ENCODE peak calls at places on chromosomes 5 and 9, in nine cellular contexts. G is HFFc6; C is endothelial cell; V is C1 segment of cervical spinal cord; P is ureter; U is lung microvascular endothelial cell; Q is iPS-NIHi11; K is fibroblast of mammary gland; M is activated T-helper 1 cell treated with anti-CD3 and anti-CD28 coated beads, Interleukin-12 subunit alpha, Interleukin-12 subunit beta, Interleukin-2, Interleukin-4 antibody, amounts not matched to agents 30 ng/mL and 10 ng/mL and 1 ng/mL, durations not matched to agents 14 hours and 24 hours and 36 hours. A is an unnamed sample.

GRCh38 chr5:157057459-157058370 is 1.2 kb downstream of the HAVCR1 start:
- DNase-seq in G (no peak), M (no peak), Q (no peak), V (no peak), P (no peak), K (peak), U (no peak), C (no peak), A (no peak)

GRCh38 chr9:90442738-90443137 is 199.9 kb downstream of the DIRAS2 start:
- DNase-seq in P (no peak), G (no peak), M (no peak), C (no peak), Q (no peak), K (no peak), V (no peak), U (no peak), A (no peak)

GRCh38 chr9:91001146-91001611 is 199.6 kb downstream of the SYK start:
- DNase-seq in C (no peak), Q (peak), P (peak), U (peak), M (no peak), K (peak), G (peak), V (no peak), A (no peak)

GRCh38 chr9:115267788-115268187 is 149.8 kb upstream of the TNC start:
- DNase-seq in Q (peak), K (peak), G (no peak), V (no peak), C (no peak), P (no peak), M (no peak), U (no peak), A (no peak)

GRCh38 chr5:141199359-141200235 is at the start of gene PCDHB11:
- DNase-seq in C (peak), K (no peak), V (no peak), M (no peak), Q (peak), P (no peak), U (no peak), G (no peak), A (no peak)

GRCh38 chr5:110852541-110852940 is 113.7 kb downstream of the SLC25A46 start:
- DNase-seq in C (no peak), P (no peak), G (no peak), K (no peak), U (no peak), M (no peak), V (no peak), Q (no peak), A (no peak)

GRCh38 chr9:114033397-114034103 is 44.5 kb downstream of the AMBP start:
- DNase-seq in V (no peak), M (no peak), Q (peak), P (peak), G (no peak), K (peak), C (peak), U (peak), A (peak)

GRCh38 chr5:5244581-5244980 is 104.5 kb downstream of the ADAMTS16 start:
- DNase-seq in M (no peak), V (no peak), U (no peak), G (no peak), Q (no peak), P (no peak), K (no peak), C (no peak), A (no peak)

GRCh38 chr5:151357792-151358191 is 10.4 kb upstream of the SLC36A2 start:
- DNase-seq in C (no peak), M (no peak), K (peak), P (no peak), V (no peak), U (no peak), Q (no peak), G (no peak), A (no peak)

GRCh38 chr9:71352837-71353236 is 231.4 kb upstream of the TRPM3 start:
- DNase-seq in M (no peak), V (no peak), U (no peak), G (no peak), P (no peak), Q (no peak), C (no peak), K (no peak), A (no peak)

GRCh38 chr9:132793606-132794580 is 84.2 kb downstream of the AK8 start:
- DNase-seq in U (no peak), V (no peak), M (no peak), K (no peak), C (no peak), G (no peak), Q (no peak), P (peak), A (no peak)

GRCh38 chr5:56369333-56369947 is 136.3 kb upstream of the ANKRD55 start:
- DNase-seq in Q (no peak), G (no peak), V (no peak), K (no peak), U (no peak), M (no peak), P (no peak), C (no peak), A (no peak)

GRCh38 chr9:18059043-18059442 is 414.9 kb upstream of the ADAMTSL1 start:
- DNase-seq in M (no peak), Q (no peak), U (no peak), P (no peak), G (no peak), C (no peak), K (no peak), V (no peak), A (no peak)

GRCh38 chr5:8457187-8458037 is 588.5 kb downstream of the MTRR start:
- DNase-seq in K (peak), Q (peak), V (peak), P (peak), G (peak), U (peak), C (peak), M (peak), A (no peak)

GRCh38 chr9:135067091-135067710 is 20.3 kb upstream of the OLFM1 start:
- DNase-seq in V (no peak), M (no peak), G (no peak), Q (no peak), K (no peak), C (no peak), U (no peak), P (no peak), A (no peak)

GRCh38 chr5:134935711-134936602 is 31.0 kb downstream of the PCBD2 start:
- DNase-seq in K (no peak), P (no peak), M (no peak), C (no peak), U (no peak), G (no peak), Q (no peak), V (no peak), A (no peak)

GRCh38 chr5:61309115-61309514 is 22.9 kb upstream of the ZSWIM6 start:
- DNase-seq in K (no peak), Q (no peak), M (no peak), C (no peak), P (no peak), U (no peak), G (no peak), V (no peak), A (no peak)

GRCh38 chr9:89749500-89750116 is 144.8 kb downstream of the GADD45G start:
- DNase-seq in P (no peak), V (no peak), K (no peak), G (no peak), M (no peak), Q (no peak), U (no peak), C (no peak), A (no peak)

GRCh38 chr9:117135481-117135880 is 279.4 kb downstream of the ASTN2 start:
- DNase-seq in K (no peak), Q (no peak), P (no peak), U (no peak), M (no peak), G (no peak), C (no peak), V (no peak), A (no peak)

GRCh38 chr5:160774646-160775313 is 77.2 kb downstream of the ATP10B start:
- DNase-seq in Q (no peak), C (no peak), V (no peak), P (no peak), K (no peak), G (no peak), U (no peak), M (no peak), A (peak)

GRCh38 chr9:76969716-76970115 is 49.7 kb upstream of the FOXB2 start:
- DNase-seq in G (no peak), V (no peak), Q (no peak), U (no peak), P (no peak), C (no peak), K (no peak), M (no peak), A (no peak)

GRCh38 chr5:41048986-41049385 is 22.2 kb downstream of the MROH2B start:
- DNase-seq in G (no peak), C (no peak), U (no peak), Q (no peak), P (no peak), M (no peak), V (no peak), K (no peak), A (no peak)